ENCODE peak calls at places on chromosome 15, in seven cellular contexts. V is NCI-H774; G is iPS-NIHi11; X is activated CD4-positive, alpha-beta T cell treated with anti-CD3 and anti-CD28 coated beads for 48 hours; O is BJ; B is fibroblast of the aortic adventitia; T is activated gamma-delta T cell treated with anti-CD3 and anti-CD28 coated beads, Interleukin-2, amount 50 U/mL, for 16 hours. F is an unnamed sample.

GRCh38 chr15:86916671-86917450 is 837.2 kb downstream of the AGBL1 start:
- DNase-seq in X (no peak), G (no peak), T (no peak), V (no peak), B (no peak), O (no peak), F (no peak)

GRCh38 chr15:69160976-69161877 is 792 bp downstream of the GLCE start:
- DNase-seq in G (peak), X (peak), B (peak), T (no peak), O (no peak), V (no peak), F (peak)

GRCh38 chr15:24761704-24762302 is 86.2 kb downstream of the NPAP1 start:
- DNase-seq in G (no peak), V (no peak), T (no peak), X (no peak), O (no peak), B (peak), F (no peak)

GRCh38 chr15:35161694-35162093 is 76.6 kb upstream of the NANOGP8 start:
- DNase-seq in O (no peak), G (no peak), X (no peak), B (no peak), V (no peak), T (no peak), F (no peak)

GRCh38 chr15:97976766-97977503 is 16.4 kb downstream of the ARRDC4 start:
- DNase-seq in G (no peak), X (no peak), O (no peak), V (no peak), T (no peak), B (no peak), F (no peak)

GRCh38 chr15:55343168-55343567 is 24.1 kb downstream of the PIGB start:
- DNase-seq in G (no peak), T (no peak), X (no peak), B (no peak), V (peak), O (no peak), F (no peak)

GRCh38 chr15:80502782-80503181 is 98.6 kb downstream of the ARNT2 start:
- DNase-seq in V (no peak), B (peak), O (no peak), X (no peak), T (no peak), G (no peak), F (no peak)

GRCh38 chr15:71757741-71758530 is 52.4 kb upstream of the NR2E3 start:
- DNase-seq in X (no peak), O (no peak), T (no peak), G (no peak), V (no peak), B (no peak), F (no peak)

GRCh38 chr15:81308260-81308659 is 15.7 kb downstream of the STARD5 start:
- DNase-seq in X (no peak), O (no peak), G (no peak), T (no peak), V (no peak), B (no peak), F (no peak)

GRCh38 chr15:28043625-28044520 is 55.2 kb downstream of the OCA2 start:
- DNase-seq in V (no peak), T (no peak), O (no peak), G (no peak), X (no peak), B (no peak), F (no peak)

GRCh38 chr15:88657326-88658069 is 18.7 kb downstream of the ISG20 start:
- DNase-seq in O (no peak), T (no peak), V (no peak), G (peak), X (no peak), B (peak), F (no peak)

GRCh38 chr15:40066531-40066930 is 27.6 kb upstream of the SRP14 start:
- DNase-seq in O (no peak), V (no peak), G (no peak), B (no peak), X (no peak), T (no peak), F (no peak)

GRCh38 chr15:89542369-89542768 is 32.9 kb upstream of the TICRR start:
- DNase-seq in G (no peak), T (no peak), V (no peak), B (no peak), O (no peak), X (no peak), F (no peak)

GRCh38 chr15:31298707-31299172 is 27.9 kb upstream of the KLF13 start:
- DNase-seq in G (no peak), B (no peak), O (no peak), X (no peak), T (no peak), V (no peak), F (no peak)

GRCh38 chr15:42348083-42348482 is 11.2 kb upstream of the CAPN3 start:
- DNase-seq in O (peak), X (no peak), B (peak), V (no peak), T (no peak), G (no peak), F (no peak)

GRCh38 chr15:52678468-52679231 is 538 bp downstream of the ATOSA start:
- DNase-seq in O (no peak), B (peak), X (peak), V (peak), T (peak), G (peak), F (peak)

GRCh38 chr15:41512078-41512394 is 1.6 kb downstream of the LTK start:
- DNase-seq in T (no peak), O (no peak), B (no peak), V (no peak), G (no peak), X (peak), F (no peak)

GRCh38 chr15:38878946-38879345 is 314.3 kb upstream of the RASGRP1 start:
- DNase-seq in T (no peak), O (no peak), X (no peak), V (no peak), G (no peak), B (no peak), F (no peak)

GRCh38 chr15:101063891-101064794 is 145.0 kb downstream of the LRRK1 start:
- DNase-seq in T (no peak), B (peak), O (no peak), V (no peak), G (no peak), X (no peak), F (no peak)

GRCh38 chr15:66097151-66098018 is 156.2 kb downstream of the MEGF11 start:
- DNase-seq in O (no peak), X (no peak), B (no peak), T (no peak), G (no peak), V (no peak), F (no peak)

F was measured in activated naive CD8-positive, alpha-beta T cell treated with anti-CD3 and anti-CD28 coated beads, Interleukin-2, amount 50 U/mL, for 24 hours.